ENCODE peak calls at places on chromosomes 2 and 18, in five cellular contexts. J, K, X, U and C are unnamed samples.
A peak's percentile ranks its signal among the peaks of the same experiment; 100 is the strongest.

GRCh38 chr18:53567935-53568574 is 656.4 kb downstream of the MBD2 start:
- DNase-seq in J (no peak), K (no peak), X (peak; percentile 8), U (no peak), C (no peak)

GRCh38 chr2:37780097-37780676 is 108.7 kb upstream of the CDC42EP3 start:
- DNase-seq in J (no peak), K (no peak), X (no peak), U (no peak), C (no peak)

GRCh38 chr2:134398300-134398699 is 144.4 kb downstream of the MGAT5 start:
- DNase-seq in J (no peak), K (no peak), X (peak; percentile 68), U (no peak), C (peak; percentile 90)

GRCh38 chr2:174787485-174788205 is 23.4 kb upstream of the CHRNA1 start:
- DNase-seq in J (no peak), K (no peak), X (peak; percentile 89), U (peak; percentile 97), C (no peak)

GRCh38 chr2:132547089-132547687 is 122.8 kb downstream of the LYPD1 start:
- DNase-seq in J (peak; percentile 68), K (peak; percentile 23), X (peak; percentile 73), U (peak; percentile 59), C (peak; percentile 35)

GRCh38 chr2:240815761-240816583 is 4.0 kb downstream of the KIF1A start:
- DNase-seq in J (no peak), K (no peak), X (no peak), U (no peak), C (no peak)

GRCh38 chr2:181190711-181191110 is 210.3 kb downstream of the UBE2E3 start:
- DNase-seq in J (no peak), K (no peak), X (no peak), U (no peak), C (no peak)

GRCh38 chr2:234328444-234328990 is 168.4 kb downstream of the ARL4C start:
- DNase-seq in J (no peak), K (no peak), X (no peak), U (no peak), C (no peak)

GRCh38 chr2:240568678-240569522 is 616 bp downstream of the RNPEPL1 start:
- DNase-seq in J (peak; percentile 79), K (peak; percentile 80), X (peak; percentile 82), U (no peak), C (no peak)

GRCh38 chr2:205914198-205914597 is 171.8 kb downstream of the INO80D start:
- DNase-seq in J (no peak), K (no peak), X (no peak), U (no peak), C (no peak)

GRCh38 chr2:9343524-9343923 is 79.8 kb downstream of the ITGB1BP1 start:
- DNase-seq in J (no peak), K (no peak), X (no peak), U (no peak), C (no peak)